ENCODE peak calls at places on chromosomes 2 and 18, in seven cellular contexts. G is HCT116, L is pancreas, H is mesendoderm, K is HFF-Myc, J is cardiac fibroblast, Y is K562. B is an unnamed sample.
A peak's percentile ranks its signal among the peaks of the same experiment; 100 is the strongest.

GRCh38 chr2:65252640-65253039 is 25.0 kb downstream of the ACTR2 start:
- DNase-seq in G (no peak), L (no peak), H (no peak), K (no peak), J (no peak), Y (no peak), B (no peak)

GRCh38 chr18:79797518-79798345 is at the start of gene KCNG2:
- DNase-seq in G (no peak), L (no peak), H (peak; percentile 49), K (no peak), J (peak; percentile 39), Y (no peak), B (no peak)

GRCh38 chr2:236745420-236746210 is 176.0 kb downstream of the ACKR3 start:
- DNase-seq in G (no peak), L (no peak), H (peak; percentile 92), K (no peak), J (peak; percentile 79), Y (no peak), B (no peak)

GRCh38 chr2:231673348-231673770 is 35.0 kb upstream of the PTMA start:
- DNase-seq in G (peak; percentile 84), L (no peak), H (peak; percentile 99), K (no peak), J (no peak), Y (peak; percentile 54), B (no peak)

GRCh38 chr2:160043265-160043664 is 19.1 kb downstream of the PLA2R1 start:
- DNase-seq in G (no peak), L (no peak), H (peak; percentile 45), K (no peak), J (peak; percentile 33), Y (no peak), B (no peak)

GRCh38 chr2:21836261-21836660 is 712.5 kb downstream of the TDRD15 start:
- DNase-seq in G (no peak), L (no peak), H (no peak), K (no peak), J (peak; percentile 68), Y (no peak), B (no peak)

GRCh38 chr2:156006721-156007618 is 325.6 kb downstream of the NR4A2 start:
- DNase-seq in G (no peak), L (peak; percentile 20), H (no peak), K (no peak), J (no peak), Y (no peak), B (no peak)

GRCh38 chr2:102093662-102094061 is 48.9 kb upstream of the IL1R1 start:
- DNase-seq in G (no peak), L (no peak), H (no peak), K (no peak), J (no peak), Y (no peak), B (no peak)

GRCh38 chr2:165055081-165055879 is 100.0 kb upstream of the SLC38A11 start:
- DNase-seq in G (no peak), L (no peak), H (peak; percentile 91), K (no peak), J (peak; percentile 7), Y (no peak), B (no peak)

GRCh38 chr2:218291318-218291933 is 877 bp downstream of the TMBIM1 start:
- DNase-seq in G (no peak), L (no peak), H (no peak), K (no peak), J (no peak), Y (no peak), B (no peak)

GRCh38 chr2:238970553-238971081 is 122.7 kb downstream of the TWIST2 start:
- DNase-seq in G (peak; percentile 33), L (peak; percentile 68), H (peak; percentile 76), K (no peak), J (peak; percentile 69), Y (peak; percentile 69), B (peak; percentile 45)

GRCh38 chr2:144330951-144331651 is 188.8 kb downstream of the ZEB2 start:
- DNase-seq in G (no peak), L (no peak), H (peak; percentile 46), K (no peak), J (peak; percentile 33), Y (no peak), B (no peak)

GRCh38 chr2:76866464-76866863 is 655.7 kb downstream of the LRRTM4 start:
- DNase-seq in G (no peak), L (no peak), H (no peak), K (no peak), J (no peak), Y (no peak), B (no peak)

GRCh38 chr2:59827677-59828076 is 725.8 kb downstream of the BCL11A start:
- DNase-seq in G (no peak), L (no peak), H (no peak), K (no peak), J (no peak), Y (no peak), B (no peak)

GRCh38 chr2:74503506-74504475 is 3.7 kb downstream of the PCGF1 start:
- DNase-seq in G (no peak), L (peak; percentile 37), H (no peak), K (no peak), J (peak; percentile 38), Y (peak; percentile 36), B (no peak)
- H3K4me3 ChIP-seq in G (peak overlapping the region; percentile 83), L (peak overlapping the region; percentile 38), H (peak overlapping the region; percentile 14), K (peak overlapping the region; percentile 38), J (peak overlapping the region; percentile 67), Y (peak overlapping the region; percentile 40), B (peak overlapping the region; percentile 48)

DNA sequence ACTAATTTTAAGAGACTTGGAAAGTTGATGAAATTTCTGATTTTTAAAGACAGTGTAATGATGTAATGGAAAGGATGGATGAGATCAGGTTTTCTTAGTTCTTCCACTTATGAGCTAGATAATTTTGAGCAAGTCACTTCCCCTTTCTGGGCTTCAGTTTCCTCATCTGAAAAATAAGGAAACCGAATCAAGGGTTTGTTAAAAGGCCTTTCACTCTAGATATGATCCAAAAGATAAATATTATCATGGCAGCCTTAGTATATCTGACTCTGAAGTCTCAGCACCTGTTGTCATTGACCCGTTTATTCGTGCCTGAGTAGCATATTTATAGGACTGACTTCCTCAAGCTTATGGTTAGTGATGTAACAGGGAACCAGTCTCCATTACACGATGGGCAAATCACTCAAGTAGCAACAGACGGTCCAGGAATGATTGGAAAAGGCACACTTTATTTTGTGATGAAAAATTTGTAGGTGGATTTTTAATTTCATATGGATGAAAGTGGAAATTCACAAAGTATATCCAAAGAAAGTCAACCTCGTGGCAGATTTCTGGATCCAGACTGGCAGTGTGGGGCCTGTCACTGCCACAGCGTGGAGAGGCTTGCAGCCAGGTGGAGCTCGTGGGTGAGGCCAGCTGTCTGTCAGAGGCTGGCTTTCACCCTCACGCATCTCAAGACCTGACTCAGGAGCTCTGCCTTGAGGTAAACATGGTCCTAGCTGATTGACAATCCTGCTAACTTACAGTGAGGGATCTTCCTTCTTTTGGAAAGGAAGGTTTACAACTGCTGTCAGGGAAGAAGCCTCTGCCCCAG is 137.9 kb upstream of the CXCR4 start:
- DNase-seq in G (no peak), L (no peak), H (no peak), K (no peak), J (no peak), Y (no peak), B (no peak)
- H3K4me3 ChIP-seq in G (no peak overlapping the region), L (no peak overlapping the region), H (no peak overlapping the region), K (no peak overlapping the region), J (no peak overlapping the region), Y (no peak overlapping the region), B (no peak overlapping the region)

GRCh38 chr2:15560988-15561573 is at the start of gene NBAS:
- DNase-seq in G (peak; percentile 64), L (peak; percentile 76), H (peak; percentile 96), K (peak; percentile 75), J (peak; percentile 90), Y (peak; percentile 73), B (peak; percentile 86)

GRCh38 chr2:15560404-15560987 is 638 bp downstream of the NBAS start:
- DNase-seq in G (no peak), L (no peak), H (peak; percentile 40), K (no peak), J (peak; percentile 47), Y (no peak), B (peak; percentile 41)

GRCh38 chr2:15561574-15562344 is 625 bp upstream of the NBAS start:
- DNase-seq in G (no peak), L (no peak), H (peak; percentile 49), K (no peak), J (peak; percentile 58), Y (peak; percentile 72), B (no peak)

GRCh38 chr2:15563227-15564100 is 2.3 kb upstream of the NBAS start:
- DNase-seq in G (no peak), L (no peak), H (no peak), K (no peak), J (no peak), Y (no peak), B (no peak)

DNA sequence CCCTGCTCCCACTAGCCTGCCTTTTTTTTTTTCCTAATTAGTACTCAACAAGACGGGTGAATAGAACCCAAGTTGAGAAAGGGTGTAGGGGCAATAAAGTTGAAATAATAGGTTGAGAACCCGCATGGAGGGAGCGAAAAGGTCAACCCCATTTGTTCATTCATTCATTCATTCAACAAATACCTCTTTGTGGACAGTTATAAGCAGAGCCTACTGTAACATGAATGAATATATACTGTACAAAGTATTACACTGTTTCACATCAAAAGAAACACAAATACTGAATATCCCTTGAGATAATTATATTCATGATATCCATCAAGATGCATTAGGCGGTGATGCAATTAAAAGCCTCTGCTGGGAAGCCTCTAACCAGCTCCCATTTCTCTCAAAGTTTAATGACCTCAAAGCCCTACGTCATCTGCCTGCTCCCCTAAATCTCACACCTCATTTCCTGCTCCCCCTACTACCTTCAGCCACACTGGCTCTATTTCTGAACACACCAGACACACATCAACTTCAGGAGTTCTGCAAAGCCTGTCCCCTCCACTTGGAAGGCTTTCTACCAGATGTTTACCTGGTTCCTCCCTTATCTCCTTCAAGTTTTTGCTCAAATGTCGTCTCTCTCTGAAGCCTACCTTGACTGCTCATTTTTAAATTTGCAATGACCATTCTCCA is 1.4 kb upstream of the NBAS start:
- DNase-seq in G (no peak), L (no peak), H (no peak), K (no peak), J (no peak), Y (no peak), B (no peak)
- H3K4me3 ChIP-seq in G (peak overlapping the region; percentile 79), L (no peak overlapping the region), H (no peak overlapping the region), K (no peak overlapping the region), J (no peak overlapping the region), Y (peak overlapping the region; percentile 76), B (peak overlapping the region; percentile 80)

DNA sequence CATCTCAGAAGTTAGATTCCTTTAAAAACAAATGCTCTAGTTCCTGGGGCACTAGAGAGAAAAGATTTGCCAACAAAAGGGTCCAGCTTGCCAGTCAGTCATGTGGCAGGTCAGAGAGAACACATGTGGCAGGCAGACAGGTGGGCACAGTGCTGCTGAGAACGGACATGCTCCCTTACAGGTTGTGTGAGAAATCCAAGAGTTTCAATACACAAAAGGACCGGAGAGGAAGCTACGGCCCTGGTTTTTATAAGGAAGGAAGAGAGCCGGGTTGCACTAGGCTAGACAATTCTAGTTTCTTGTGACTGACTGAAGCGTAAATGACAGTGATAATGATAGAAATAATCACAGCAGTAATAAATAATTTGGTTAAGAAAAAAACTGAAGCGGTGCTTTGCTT is 18.3 kb downstream of the CDC42EP3 start:
- DNase-seq in G (no peak), L (no peak), H (no peak), K (no peak), J (no peak), Y (no peak), B (no peak)
- H3K4me3 ChIP-seq in G (no peak overlapping the region), L (no peak overlapping the region), H (no peak overlapping the region), K (no peak overlapping the region), J (no peak overlapping the region), Y (no peak overlapping the region), B (no peak overlapping the region)

DNA sequence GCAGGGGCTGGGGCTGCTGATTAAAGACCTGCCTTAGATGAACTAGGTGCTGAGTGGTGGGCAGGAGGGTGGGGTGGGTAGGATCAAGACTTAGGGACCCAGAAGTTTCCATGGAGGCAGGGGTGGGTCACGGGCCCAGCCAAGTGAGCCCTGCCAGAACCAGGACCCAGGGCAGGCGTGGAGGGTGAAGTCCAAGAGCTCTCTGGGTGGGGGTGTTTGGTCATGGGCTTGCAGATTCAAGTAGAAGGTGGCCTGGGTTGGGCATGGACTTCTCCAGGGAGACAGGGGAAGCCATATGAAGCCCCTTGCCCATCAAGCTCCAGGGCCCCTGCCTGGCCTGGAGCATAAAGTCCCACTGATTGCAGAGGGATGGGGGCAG is 168.8 kb downstream of the SMAD7 start:
- DNase-seq in G (no peak), L (no peak), H (no peak), K (no peak), J (no peak), Y (no peak), B (no peak)
- H3K4me3 ChIP-seq in G (no peak overlapping the region), L (no peak overlapping the region), H (no peak overlapping the region), K (no peak overlapping the region), J (no peak overlapping the region), Y (no peak overlapping the region), B (no peak overlapping the region)

B was measured in dorsolateral prefrontal cortex.